ENCODE peak calls at places on chromosomes 12 and 14, in seven cellular contexts. Z is CD4-positive, CD25-positive, alpha-beta regulatory T cell; N is psoas muscle; B is ovary; T is neuronal stem cell; E is BE2C; Q is stomach. C is an unnamed sample.

GRCh38 chr14:24813089-24813815 is 179.3 kb upstream of the GZMB start:
- DNase-seq in Z (no peak), N (no peak), B (no peak), T (no peak), E (no peak), Q (no peak), C (no peak)

GRCh38 chr14:43141636-43142191 is 1365.4 kb downstream of the FSCB start:
- DNase-seq in Z (no peak), N (no peak), B (no peak), T (no peak), E (no peak), Q (no peak), C (no peak)

GRCh38 chr12:51639361-51639760 is 48.3 kb downstream of the SCN8A start:
- DNase-seq in Z (no peak), N (no peak), B (no peak), T (no peak), E (no peak), Q (no peak), C (no peak)

GRCh38 chr14:100777366-100778077 is 48.4 kb upstream of the MEG3 start:
- DNase-seq in Z (no peak), N (no peak), B (no peak), T (no peak), E (peak; percentile 48), Q (peak; percentile 1), C (no peak)

GRCh38 chr12:54701940-54702592 is 53.9 kb upstream of the DCD start:
- DNase-seq in Z (peak; percentile 67), N (no peak), B (no peak), T (peak; percentile 45), E (peak; percentile 13), Q (no peak), C (no peak)

GRCh38 chr12:42729532-42729895 is 140.0 kb upstream of the PRICKLE1 start:
- DNase-seq in Z (no peak), N (no peak), B (no peak), T (no peak), E (peak; percentile 18), Q (no peak), C (no peak)

GRCh38 chr14:54818201-54819133 is 84.2 kb downstream of the GCH1 start:
- DNase-seq in Z (no peak), N (no peak), B (no peak), T (no peak), E (peak; percentile 90), Q (no peak), C (no peak)

GRCh38 chr12:107330901-107331431 is 237.6 kb upstream of the CRY1 start:
- DNase-seq in Z (peak; percentile 59), N (no peak), B (no peak), T (no peak), E (no peak), Q (no peak), C (peak; percentile 61)

GRCh38 chr12:51198568-51199400 is 19.1 kb downstream of the POU6F1 start:
- DNase-seq in Z (no peak), N (no peak), B (no peak), T (no peak), E (no peak), Q (no peak), C (no peak)

GRCh38 chr14:56207626-56208297 is 89.6 kb downstream of the PELI2 start:
- DNase-seq in Z (no peak), N (no peak), B (no peak), T (no peak), E (peak; percentile 25), Q (no peak), C (no peak)

GRCh38 chr12:8956772-8957171 is 7.3 kb upstream of the M6PR start:
- DNase-seq in Z (no peak), N (no peak), B (no peak), T (no peak), E (no peak), Q (no peak), C (no peak)

GRCh38 chr14:34199585-34199984 is 248.7 kb upstream of the EGLN3 start:
- DNase-seq in Z (no peak), N (no peak), B (no peak), T (no peak), E (no peak), Q (no peak), C (no peak)

GRCh38 chr12:101051901-101052550 is 158.0 kb downstream of the SLC5A8 start:
- DNase-seq in Z (no peak), N (no peak), B (peak; percentile 25), T (no peak), E (no peak), Q (no peak), C (no peak)

GRCh38 chr14:61523751-61524150 is 171.6 kb upstream of the HIF1A start:
- DNase-seq in Z (no peak), N (no peak), B (no peak), T (no peak), E (no peak), Q (no peak), C (peak; percentile 3)

GRCh38 chr12:95547522-95548055 is 3.7 kb downstream of the USP44 start:
- DNase-seq in Z (peak; percentile 35), N (no peak), B (no peak), T (peak; percentile 32), E (no peak), Q (no peak), C (peak; percentile 82)

GRCh38 chr14:106268013-106268727 is 741.8 kb downstream of the TMEM121 start:
- DNase-seq in Z (peak; percentile 82), N (no peak), B (no peak), T (no peak), E (peak; percentile 74), Q (peak; percentile 55), C (no peak)

GRCh38 chr14:84421611-84422010 is 1108.3 kb upstream of the FLRT2 start:
- DNase-seq in Z (no peak), N (no peak), B (no peak), T (no peak), E (no peak), Q (no peak), C (no peak)

GRCh38 chr12:123854918-123855317 is 92.8 kb downstream of the DNAH10 start:
- DNase-seq in Z (no peak), N (no peak), B (no peak), T (no peak), E (no peak), Q (no peak), C (peak; percentile 63)

GRCh38 chr12:31970199-31970598 is 11.0 kb downstream of the RESF1 start:
- DNase-seq in Z (no peak), N (no peak), B (no peak), T (no peak), E (no peak), Q (no peak), C (no peak)
- H3K36me3 ChIP-seq in Z (peaks cover 93% of the 10 kb centered on the region), N (peaks cover 39% of the 10 kb centered on the region), B (peaks cover 4% of the 10 kb centered on the region), T (peaks cover 37% of the 10 kb centered on the region), E (no peaks in the 10 kb centered on the region), Q (peaks cover 74% of the 10 kb centered on the region), C (peaks cover 78% of the 10 kb centered on the region)

DNA sequence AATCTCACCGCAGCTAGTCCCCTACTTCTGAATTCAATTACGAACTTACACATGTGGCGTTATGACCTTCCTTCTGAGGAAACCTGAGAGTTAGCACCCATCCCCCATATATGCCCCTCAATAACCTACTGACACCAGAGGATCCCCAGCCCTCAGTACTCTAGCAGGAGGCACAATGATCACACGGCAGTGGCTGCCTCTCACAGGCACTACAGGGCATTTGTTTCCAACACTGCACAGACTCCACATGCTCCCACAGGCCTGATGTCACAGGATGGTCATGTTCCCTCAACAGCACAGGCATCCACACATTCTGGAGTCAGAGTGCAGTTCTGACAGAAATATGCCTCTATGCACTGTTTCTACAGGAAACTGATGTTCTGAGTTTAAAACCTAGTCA is 17.4 kb downstream of the PPP1CC start:
- DNase-seq in Z (no peak), N (no peak), B (no peak), T (no peak), E (no peak), Q (no peak), C (peak; percentile 38)
- H3K36me3 ChIP-seq in Z (peaks cover 91% of the 10 kb centered on the region), N (peaks cover 98% of the 10 kb centered on the region), B (no peaks in the 10 kb centered on the region), T (peaks cover 40% of the 10 kb centered on the region), E (peaks cover 100% of the 10 kb centered on the region), Q (peaks cover 99% of the 10 kb centered on the region), C (peaks cover 94% of the 10 kb centered on the region)

DNA sequence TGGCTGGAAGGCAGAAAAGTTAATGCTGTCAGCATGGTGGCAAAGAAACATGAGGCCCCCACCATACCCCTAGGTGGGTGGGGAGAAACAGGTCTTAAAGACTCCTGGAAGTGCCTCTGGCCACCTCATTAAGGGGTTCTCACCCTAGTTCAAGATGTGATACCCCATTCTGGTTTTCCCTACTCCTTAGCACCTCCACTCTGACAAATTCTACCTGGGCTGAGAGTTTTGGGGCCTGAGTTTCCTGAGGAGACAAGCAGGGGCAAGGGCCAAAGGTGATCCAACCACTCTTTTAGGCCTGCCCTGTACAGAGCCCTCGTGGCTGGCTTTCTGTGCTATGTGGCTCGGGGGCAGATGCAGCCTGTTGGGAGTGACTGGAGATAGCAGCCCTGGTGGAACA is 7.9 kb upstream of the AVIL start:
- DNase-seq in Z (no peak), N (no peak), B (no peak), T (no peak), E (no peak), Q (no peak), C (no peak)
- H3K36me3 ChIP-seq in Z (peaks cover 84% of the 10 kb centered on the region), N (peaks cover 83% of the 10 kb centered on the region), B (no peaks in the 10 kb centered on the region), T (peaks cover 60% of the 10 kb centered on the region), E (peaks cover 76% of the 10 kb centered on the region), Q (peaks cover 82% of the 10 kb centered on the region), C (peaks cover 83% of the 10 kb centered on the region)

DNA sequence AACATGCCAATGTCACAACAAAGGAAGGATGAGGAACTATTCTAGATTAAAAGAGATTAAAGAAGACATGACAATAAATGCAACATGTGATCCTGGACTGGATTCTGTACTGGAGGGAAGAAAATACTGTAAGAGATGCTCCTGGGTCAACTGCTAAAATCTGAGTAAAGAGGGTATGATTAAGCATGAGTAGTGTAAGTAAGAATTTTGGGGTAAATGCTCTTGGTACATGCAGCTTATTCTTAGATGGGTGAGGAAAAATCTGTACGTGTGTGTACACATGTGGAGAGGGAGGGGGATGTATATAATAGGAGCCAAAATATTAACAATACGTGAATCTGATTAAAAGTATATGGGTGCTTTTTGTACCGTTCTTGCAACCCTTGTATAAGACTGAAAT is 66.0 kb downstream of the CDC42BPB start:
- DNase-seq in Z (no peak), N (no peak), B (no peak), T (no peak), E (no peak), Q (no peak), C (no peak)
- H3K36me3 ChIP-seq in Z (peaks cover 3% of the 10 kb centered on the region), N (peaks cover 61% of the 10 kb centered on the region), B (no peaks in the 10 kb centered on the region), T (peaks cover 20% of the 10 kb centered on the region), E (peaks cover 36% of the 10 kb centered on the region), Q (peaks cover 94% of the 10 kb centered on the region), C (peaks cover 75% of the 10 kb centered on the region)

DNA sequence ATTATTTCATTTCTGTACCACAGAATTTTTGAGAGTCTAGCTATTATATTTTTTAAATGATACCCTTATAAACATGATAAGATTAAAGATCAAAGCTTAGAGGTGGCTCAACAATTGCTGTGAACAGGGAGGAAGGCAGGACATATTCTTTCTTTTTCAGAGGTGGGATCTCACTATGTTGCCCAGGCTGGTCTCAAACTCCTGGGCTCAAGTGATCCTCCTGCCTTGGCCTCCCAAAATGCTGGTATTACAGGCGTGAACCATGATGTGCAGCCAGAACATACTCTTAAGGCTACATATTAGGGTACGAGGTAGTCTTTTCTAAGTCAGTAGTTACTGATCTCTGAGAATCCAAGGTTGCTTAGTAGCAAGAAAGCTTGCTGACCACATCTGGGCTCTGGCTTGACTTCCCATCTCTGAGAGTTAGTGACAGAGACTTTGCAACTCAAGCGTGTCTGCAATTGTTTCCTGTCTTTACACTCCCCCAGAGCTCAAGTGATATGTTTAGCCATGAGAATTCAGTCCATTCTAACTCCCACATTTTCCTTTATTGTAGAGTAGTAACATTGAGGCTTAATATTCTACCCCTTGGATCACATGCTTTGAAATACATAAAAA is 8.6 kb downstream of the RAB5B start:
- DNase-seq in Z (no peak), N (no peak), B (no peak), T (no peak), E (no peak), Q (no peak), C (no peak)
- H3K36me3 ChIP-seq in Z (peaks cover 46% of the 10 kb centered on the region), N (peaks cover 81% of the 10 kb centered on the region), B (no peaks in the 10 kb centered on the region), T (peaks cover 16% of the 10 kb centered on the region), E (no peaks in the 10 kb centered on the region), Q (peaks cover 61% of the 10 kb centered on the region), C (peaks cover 89% of the 10 kb centered on the region)